ENCODE peak calls at places on chromosomes 2 and 18, in nine cellular contexts. W, L, H, M, E, Y, D, O and P are unnamed samples. For H3K4me1, the result is how much of the 10 kb centered on the place peaks cover.

GRCh38 chr2:218852911-218853667 is 6.5 kb upstream of the WNT6 start:
- DNase-seq in W (peak), L (peak), H (peak), M (peak), E (peak), Y (peak), D (peak), O (peak), P (peak)

GRCh38 chr2:116510117-116510671 is 1304.3 kb upstream of the DDX18 start:
- DNase-seq in W (no peak), L (no peak), H (no peak), M (no peak), E (no peak), Y (no peak), D (no peak), O (no peak), P (no peak)

GRCh38 chr2:28665041-28665704 is 86.5 kb upstream of the PPP1CB start:
- DNase-seq in W (peak), L (no peak), H (peak), M (no peak), E (no peak), Y (peak), D (no peak), O (peak), P (peak)

GRCh38 chr2:66323496-66323895 is 111.4 kb upstream of the MEIS1 start:
- DNase-seq in W (no peak), L (no peak), H (no peak), M (no peak), E (no peak), Y (no peak), D (no peak), O (no peak), P (no peak)

GRCh38 chr2:25257032-25257455 is 84.7 kb downstream of the DNMT3A start:
- DNase-seq in W (no peak), L (no peak), H (peak), M (no peak), E (no peak), Y (no peak), D (no peak), O (no peak), P (peak)

GRCh38 chr18:38006541-38006940 is 440.9 kb upstream of the CELF4 start:
- DNase-seq in W (no peak), L (no peak), H (no peak), M (no peak), E (no peak), Y (no peak), D (no peak), O (no peak), P (no peak)

GRCh38 chr2:241708879-241709278 is 7.0 kb downstream of the ING5 start:
- DNase-seq in W (no peak), L (no peak), H (no peak), M (no peak), E (no peak), Y (no peak), D (no peak), O (no peak), P (no peak)

GRCh38 chr2:241858206-241859016 is at the start of gene PDCD1:
- DNase-seq in W (peak), L (no peak), H (peak), M (peak), E (no peak), Y (peak), D (peak), O (peak), P (no peak)

GRCh38 chr2:46914578-46915230 is 902 bp downstream of the MCFD2 start:
- DNase-seq in W (no peak), L (no peak), H (no peak), M (peak), E (no peak), Y (no peak), D (no peak), O (no peak), P (no peak)

GRCh38 chr2:54704238-54704637 is 19.2 kb upstream of the EML6 start:
- DNase-seq in W (no peak), L (no peak), H (no peak), M (no peak), E (no peak), Y (no peak), D (no peak), O (no peak), P (no peak)

GRCh38 chr2:171420728-171421563 is 12.8 kb downstream of the METTL8 start:
- DNase-seq in W (no peak), L (no peak), H (no peak), M (no peak), E (no peak), Y (no peak), D (no peak), O (no peak), P (no peak)

GRCh38 chr2:53283326-53283725 is 484.3 kb upstream of the CHAC2 start:
- DNase-seq in W (no peak), L (no peak), H (no peak), M (no peak), E (no peak), Y (no peak), D (no peak), O (no peak), P (no peak)

GRCh38 chr2:113175101-113175628 is 1.4 kb downstream of the PSD4 start:
- DNase-seq in W (no peak), L (no peak), H (no peak), M (no peak), E (no peak), Y (no peak), D (peak), O (peak), P (no peak)

GRCh38 chr2:232276084-232276738 is 102.3 kb upstream of the ALPP start:
- DNase-seq in W (no peak), L (no peak), H (no peak), M (no peak), E (no peak), Y (no peak), D (no peak), O (no peak), P (no peak)

GRCh38 chr2:234512884-234513669 is 16.2 kb upstream of the ARL4C start:
- DNase-seq in W (no peak), L (no peak), H (no peak), M (peak), E (no peak), Y (no peak), D (no peak), O (no peak), P (no peak)

GRCh38 chr2:102765061-102765460 is 3.2 kb downstream of the TMEM182 start:
- DNase-seq in W (no peak), L (no peak), H (no peak), M (no peak), E (no peak), Y (no peak), D (no peak), O (no peak), P (no peak)

GRCh38 chr18:48956378-48956777 is 5.6 kb upstream of the SMAD7 start:
- DNase-seq in W (no peak), L (peak), H (no peak), M (no peak), E (no peak), Y (no peak), D (no peak), O (no peak), P (no peak)

GRCh38 chr18:34942276-34942675 is 98.9 kb upstream of the MAPRE2 start:
- DNase-seq in W (no peak), L (no peak), H (no peak), M (no peak), E (no peak), Y (no peak), D (no peak), O (no peak), P (no peak)

GRCh38 chr18:75582406-75582821 is 154.9 kb upstream of the SMIM21 start:
- DNase-seq in W (no peak), L (no peak), H (no peak), M (no peak), E (no peak), Y (no peak), D (no peak), O (no peak), P (no peak)

GRCh38 chr18:33579868-33580205 is 1.8 kb downstream of the ASXL3 start:
- DNase-seq in W (no peak), L (no peak), H (no peak), M (no peak), E (no peak), Y (no peak), D (no peak), O (no peak), P (no peak)
- H3K4me3 ChIP-seq in W (no peak), L (peak), H (peak), M (no peak), E (no peak), Y (no peak), D (peak), O (peak), P (no peak)

DNA sequence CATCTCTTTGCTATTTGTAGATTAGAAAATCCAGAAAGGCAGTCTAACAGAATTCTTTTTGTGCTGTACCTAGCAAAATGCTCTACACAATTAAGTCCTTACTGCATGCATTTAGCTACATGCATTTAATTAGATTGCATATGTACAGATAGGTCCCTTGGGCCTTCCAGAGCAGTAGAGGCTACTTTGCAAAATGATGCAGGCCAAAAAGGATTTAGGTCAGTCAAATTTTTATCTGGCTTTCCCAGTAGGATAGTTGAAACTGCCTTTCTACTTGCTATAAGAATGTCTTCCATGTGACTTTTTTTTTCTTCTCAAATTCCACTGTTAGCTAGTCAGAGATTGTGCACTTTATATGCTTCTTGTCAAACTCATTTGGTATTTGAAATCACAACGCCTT is 19.3 kb downstream of the GALNT13 start:
- DNase-seq in W (no peak), L (no peak), H (no peak), M (no peak), E (no peak), Y (no peak), D (no peak), O (no peak), P (no peak)
- TF ChIP-seq POLR2A in W (no peak), L (no peak), H (no peak), M (no peak), E (no peak), Y (no peak), D (no peak), O (no peak), P (no peak)

GRCh38 chr18:3612315-3612714 is 162.3 kb downstream of the TGIF1 start:
- DNase-seq in W (no peak), L (no peak), H (no peak), M (no peak), E (no peak), Y (peak), D (no peak), O (no peak), P (no peak)
- H3K4me1 ChIP-seq in W (under half), L (under half), H (under half), M (under half), E (half or more), Y (under half), D (under half), O (under half), P (under half)

GRCh38 chr2:162233197-162233596 is 10.0 kb downstream of the FAP start:
- DNase-seq in W (no peak), L (peak), H (peak), M (no peak), E (no peak), Y (peak), D (no peak), O (no peak), P (no peak)
- H3K4me3 ChIP-seq in W (no peak), L (no peak), H (no peak), M (no peak), E (no peak), Y (no peak), D (no peak), O (no peak), P (no peak)

DNA sequence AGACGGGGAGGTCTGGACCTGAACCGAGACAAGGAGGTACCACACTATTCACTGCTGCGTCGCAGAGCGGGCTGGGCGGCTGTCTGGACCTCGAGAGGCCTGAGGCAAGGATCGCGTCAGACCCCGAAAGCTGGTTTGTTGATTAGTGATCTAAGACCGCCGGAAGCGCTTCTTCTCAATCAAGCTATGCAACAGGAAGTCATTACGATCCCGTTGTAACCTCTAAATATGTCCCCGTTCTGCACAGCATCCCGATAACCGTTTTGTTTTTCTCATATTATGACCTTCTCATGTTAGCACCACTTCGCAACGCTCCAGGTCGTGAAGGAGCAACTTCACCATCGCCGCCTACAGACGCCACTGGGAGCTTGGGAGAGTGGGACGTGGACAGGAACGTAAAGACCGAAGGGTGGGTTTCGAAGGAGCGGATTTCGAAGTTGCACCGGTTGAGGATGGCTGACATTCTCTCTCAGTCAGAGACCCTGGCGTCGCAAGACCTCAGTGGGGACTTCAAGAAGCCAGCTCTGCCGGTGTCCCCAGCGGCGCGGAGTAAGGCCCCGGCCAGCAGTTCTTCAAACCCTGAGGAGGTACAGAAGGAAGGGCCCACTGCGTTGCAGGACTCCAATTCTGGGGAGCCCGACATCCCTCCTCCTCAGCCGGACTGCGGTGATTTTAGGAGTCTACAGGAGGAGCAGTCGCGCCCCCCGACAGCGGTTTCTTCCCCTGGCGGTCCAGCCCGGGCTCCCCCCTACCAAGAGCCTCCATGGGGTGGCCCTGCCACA is at the start of the genes SLC4A1AP and SUPT7L:
- DNase-seq in W (peak), L (peak), H (peak), M (peak), E (peak), Y (peak), D (peak), O (peak), P (peak)
- TF ChIP-seq POLR2A in W (no peak), L (no peak), H (no peak), M (peak), E (peak), Y (peak), D (no peak), O (no peak), P (no peak)

GRCh38 chr2:68379184-68379708 is 14.2 kb downstream of the PLEK start:
- DNase-seq in W (no peak), L (no peak), H (no peak), M (no peak), E (no peak), Y (no peak), D (no peak), O (no peak), P (no peak)
- H3K4me1 ChIP-seq in W (under half), L (under half), H (under half), M (under half), E (under half), Y (under half), D (under half), O (under half), P (under half)

DNA sequence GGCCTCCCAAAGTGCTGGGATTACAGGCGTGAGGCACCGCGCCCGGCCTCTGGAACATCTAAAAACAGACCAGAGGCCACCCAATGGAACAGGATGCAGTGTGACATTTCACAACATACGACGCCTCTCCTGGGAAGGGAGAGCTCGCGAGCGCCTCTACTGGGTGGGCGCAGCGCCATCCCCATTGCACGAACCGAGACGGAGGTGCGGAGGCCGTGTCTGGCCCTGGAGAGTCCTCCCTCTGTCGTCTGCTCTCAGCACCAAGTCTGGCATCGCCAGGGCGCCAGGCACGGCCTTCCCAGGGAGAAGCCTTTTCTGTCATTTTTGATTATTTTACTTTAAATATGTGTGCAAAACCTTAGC is 9.4 kb upstream of the GBX2 start:
- DNase-seq in W (no peak), L (no peak), H (peak), M (peak), E (peak), Y (no peak), D (no peak), O (no peak), P (peak)
- H3K4me3 ChIP-seq in W (no peak), L (no peak), H (peak), M (peak), E (peak), Y (peak), D (no peak), O (peak), P (no peak)

GRCh38 chr18:41959045-41959444 is 4.0 kb downstream of the PIK3C3 start:
- DNase-seq in W (no peak), L (no peak), H (no peak), M (no peak), E (no peak), Y (no peak), D (no peak), O (no peak), P (no peak)

GRCh38 chr18:41949206-41949920 is 5.7 kb upstream of the PIK3C3 start:
- DNase-seq in W (no peak), L (no peak), H (no peak), M (no peak), E (no peak), Y (no peak), D (no peak), O (no peak), P (no peak)

GRCh38 chr18:41955688-41956087 is 654 bp downstream of the PIK3C3 start:
- DNase-seq in W (no peak), L (no peak), H (no peak), M (peak), E (no peak), Y (no peak), D (no peak), O (no peak), P (no peak)

GRCh38 chr18:41954827-41955613 is at the start of gene PIK3C3:
- DNase-seq in W (peak), L (peak), H (peak), M (peak), E (peak), Y (peak), D (peak), O (peak), P (peak)
- TF ChIP-seq POLR2A in W (peak), L (no peak), H (no peak), M (peak), E (no peak), Y (no peak), D (peak), O (no peak), P (peak)